ENCODE peak calls at places on chromosomes 5 and 9, in eight cellular contexts. One of them, this sample, is unnamed.
A peak's percentile ranks its signal among the peaks of the same experiment; 100 is the strongest.

GRCh38 chr9:11618241-11618805 is 1005.5 kb upstream of the PTPRD start:
- DNase-seq in RCC 7860: no peak
- DNase-seq in upper lobe of right lung: no peak
- DNase-seq in myocyte: no peak
- DNase-seq in nucleus accumbens: no peak
- DNase-seq in activated naive CD4-positive, alpha-beta T cell: no peak
- DNase-seq in GM20000: no peak
- DNase-seq in stimulated activated CD8-positive, alpha-beta memory T cell treated with anti-CD3 and anti-CD28 coated beads, Interleukin-12 subunit alpha, Interleukin-12 subunit beta, amount 100 ng/mL, for 1 hour: no peak
- DNase-seq in this sample: no peak

GRCh38 chr5:8606231-8606630 is 737.3 kb downstream of the MTRR start:
- DNase-seq in stimulated activated CD8-positive, alpha-beta memory T cell treated with anti-CD3 and anti-CD28 coated beads, Interleukin-12 subunit alpha, Interleukin-12 subunit beta, amount 100 ng/mL, for 1 hour: no peak
- DNase-seq in upper lobe of right lung: no peak
- DNase-seq in activated naive CD4-positive, alpha-beta T cell: no peak
- DNase-seq in myocyte: no peak
- DNase-seq in RCC 7860: no peak
- DNase-seq in nucleus accumbens: no peak
- DNase-seq in GM20000: no peak
- DNase-seq in this sample: no peak

GRCh38 chr9:131633491-131634031 is 88.2 kb downstream of the PRRT1B start:
- DNase-seq in activated naive CD4-positive, alpha-beta T cell: no peak
- DNase-seq in RCC 7860: no peak
- DNase-seq in GM20000: no peak
- DNase-seq in nucleus accumbens: no peak
- DNase-seq in myocyte: peak; percentile 99
- DNase-seq in upper lobe of right lung: no peak
- DNase-seq in stimulated activated CD8-positive, alpha-beta memory T cell treated with anti-CD3 and anti-CD28 coated beads, Interleukin-12 subunit alpha, Interleukin-12 subunit beta, amount 100 ng/mL, for 1 hour: no peak
- DNase-seq in this sample: no peak

GRCh38 chr9:116087751-116088194 is 65.8 kb upstream of the PAPPA start:
- DNase-seq in stimulated activated CD8-positive, alpha-beta memory T cell treated with anti-CD3 and anti-CD28 coated beads, Interleukin-12 subunit alpha, Interleukin-12 subunit beta, amount 100 ng/mL, for 1 hour: no peak
- DNase-seq in upper lobe of right lung: no peak
- DNase-seq in GM20000: no peak
- DNase-seq in myocyte: no peak
- DNase-seq in activated naive CD4-positive, alpha-beta T cell: no peak
- DNase-seq in RCC 7860: peak; percentile 60
- DNase-seq in nucleus accumbens: no peak
- DNase-seq in this sample: no peak

GRCh38 chr5:116444373-116445058 is 130.1 kb downstream of the SEMA6A start:
- DNase-seq in GM20000: no peak
- DNase-seq in myocyte: no peak
- DNase-seq in RCC 7860: no peak
- DNase-seq in nucleus accumbens: no peak
- DNase-seq in activated naive CD4-positive, alpha-beta T cell: no peak
- DNase-seq in stimulated activated CD8-positive, alpha-beta memory T cell treated with anti-CD3 and anti-CD28 coated beads, Interleukin-12 subunit alpha, Interleukin-12 subunit beta, amount 100 ng/mL, for 1 hour: no peak
- DNase-seq in upper lobe of right lung: no peak
- DNase-seq in this sample: no peak

GRCh38 chr5:31864015-31864414 is 225.1 kb downstream of the PDZD2 start:
- DNase-seq in myocyte: no peak
- DNase-seq in GM20000: no peak
- DNase-seq in stimulated activated CD8-positive, alpha-beta memory T cell treated with anti-CD3 and anti-CD28 coated beads, Interleukin-12 subunit alpha, Interleukin-12 subunit beta, amount 100 ng/mL, for 1 hour: no peak
- DNase-seq in nucleus accumbens: no peak
- DNase-seq in upper lobe of right lung: no peak
- DNase-seq in RCC 7860: no peak
- DNase-seq in activated naive CD4-positive, alpha-beta T cell: no peak
- DNase-seq in this sample: no peak

GRCh38 chr5:60386398-60386797 is 313.6 kb downstream of the DEPDC1B start:
- DNase-seq in RCC 7860: no peak
- DNase-seq in upper lobe of right lung: no peak
- DNase-seq in stimulated activated CD8-positive, alpha-beta memory T cell treated with anti-CD3 and anti-CD28 coated beads, Interleukin-12 subunit alpha, Interleukin-12 subunit beta, amount 100 ng/mL, for 1 hour: no peak
- DNase-seq in activated naive CD4-positive, alpha-beta T cell: no peak
- DNase-seq in myocyte: no peak
- DNase-seq in nucleus accumbens: no peak
- DNase-seq in GM20000: no peak
- DNase-seq in this sample: no peak

GRCh38 chr9:93582115-93582514 is 5.7 kb downstream of the PHF2 start:
- DNase-seq in stimulated activated CD8-positive, alpha-beta memory T cell treated with anti-CD3 and anti-CD28 coated beads, Interleukin-12 subunit alpha, Interleukin-12 subunit beta, amount 100 ng/mL, for 1 hour: no peak
- DNase-seq in GM20000: no peak
- DNase-seq in upper lobe of right lung: peak; percentile 76
- DNase-seq in RCC 7860: no peak
- DNase-seq in activated naive CD4-positive, alpha-beta T cell: no peak
- DNase-seq in nucleus accumbens: no peak
- DNase-seq in myocyte: no peak
- DNase-seq in this sample: no peak

GRCh38 chr9:92970467-92970923 is 23.2 kb downstream of the FGD3 start:
- DNase-seq in upper lobe of right lung: peak; percentile 46
- DNase-seq in myocyte: peak; percentile 86
- DNase-seq in stimulated activated CD8-positive, alpha-beta memory T cell treated with anti-CD3 and anti-CD28 coated beads, Interleukin-12 subunit alpha, Interleukin-12 subunit beta, amount 100 ng/mL, for 1 hour: no peak
- DNase-seq in RCC 7860: no peak
- DNase-seq in GM20000: no peak
- DNase-seq in nucleus accumbens: no peak
- DNase-seq in activated naive CD4-positive, alpha-beta T cell: no peak
- DNase-seq in this sample: no peak

GRCh38 chr5:57650360-57651069 is 167.9 kb upstream of the ACTBL2 start:
- DNase-seq in nucleus accumbens: no peak
- DNase-seq in stimulated activated CD8-positive, alpha-beta memory T cell treated with anti-CD3 and anti-CD28 coated beads, Interleukin-12 subunit alpha, Interleukin-12 subunit beta, amount 100 ng/mL, for 1 hour: no peak
- DNase-seq in RCC 7860: peak; percentile 57
- DNase-seq in myocyte: peak; percentile 24
- DNase-seq in upper lobe of right lung: no peak
- DNase-seq in activated naive CD4-positive, alpha-beta T cell: no peak
- DNase-seq in GM20000: peak; percentile 33
- DNase-seq in this sample: peak; percentile 2

GRCh38 chr5:71681282-71681681 is 37.8 kb upstream of the CARTPT start:
- DNase-seq in activated naive CD4-positive, alpha-beta T cell: no peak
- DNase-seq in upper lobe of right lung: no peak
- DNase-seq in stimulated activated CD8-positive, alpha-beta memory T cell treated with anti-CD3 and anti-CD28 coated beads, Interleukin-12 subunit alpha, Interleukin-12 subunit beta, amount 100 ng/mL, for 1 hour: no peak
- DNase-seq in myocyte: no peak
- DNase-seq in nucleus accumbens: no peak
- DNase-seq in GM20000: no peak
- DNase-seq in RCC 7860: peak; percentile 4
- DNase-seq in this sample: no peak

GRCh38 chr9:77838986-77839385 is 190.9 kb upstream of the GNA14 start:
- DNase-seq in RCC 7860: no peak
- DNase-seq in myocyte: no peak
- DNase-seq in stimulated activated CD8-positive, alpha-beta memory T cell treated with anti-CD3 and anti-CD28 coated beads, Interleukin-12 subunit alpha, Interleukin-12 subunit beta, amount 100 ng/mL, for 1 hour: no peak
- DNase-seq in GM20000: no peak
- DNase-seq in activated naive CD4-positive, alpha-beta T cell: no peak
- DNase-seq in upper lobe of right lung: no peak
- DNase-seq in nucleus accumbens: no peak
- DNase-seq in this sample: no peak

GRCh38 chr5:5128766-5129165 is 11.4 kb upstream of the ADAMTS16 start:
- DNase-seq in upper lobe of right lung: no peak
- DNase-seq in activated naive CD4-positive, alpha-beta T cell: no peak
- DNase-seq in nucleus accumbens: no peak
- DNase-seq in RCC 7860: no peak
- DNase-seq in stimulated activated CD8-positive, alpha-beta memory T cell treated with anti-CD3 and anti-CD28 coated beads, Interleukin-12 subunit alpha, Interleukin-12 subunit beta, amount 100 ng/mL, for 1 hour: no peak
- DNase-seq in GM20000: no peak
- DNase-seq in myocyte: no peak
- DNase-seq in this sample: no peak

GRCh38 chr5:102933721-102934459 is 178.8 kb downstream of the PAM start:
- DNase-seq in stimulated activated CD8-positive, alpha-beta memory T cell treated with anti-CD3 and anti-CD28 coated beads, Interleukin-12 subunit alpha, Interleukin-12 subunit beta, amount 100 ng/mL, for 1 hour: no peak
- DNase-seq in GM20000: no peak
- DNase-seq in myocyte: no peak
- DNase-seq in activated naive CD4-positive, alpha-beta T cell: no peak
- DNase-seq in nucleus accumbens: no peak
- DNase-seq in upper lobe of right lung: no peak
- DNase-seq in RCC 7860: no peak
- DNase-seq in this sample: no peak

GRCh38 chr5:180785151-180785781 is 17.3 kb downstream of the MGAT1 start:
- DNase-seq in nucleus accumbens: no peak
- DNase-seq in GM20000: no peak
- DNase-seq in upper lobe of right lung: peak; percentile 66
- DNase-seq in stimulated activated CD8-positive, alpha-beta memory T cell treated with anti-CD3 and anti-CD28 coated beads, Interleukin-12 subunit alpha, Interleukin-12 subunit beta, amount 100 ng/mL, for 1 hour: no peak
- DNase-seq in myocyte: peak; percentile 86
- DNase-seq in RCC 7860: no peak
- DNase-seq in activated naive CD4-positive, alpha-beta T cell: no peak
- DNase-seq in this sample: no peak

GRCh38 chr9:6955251-6955921 is 197.6 kb downstream of the KDM4C start:
- DNase-seq in stimulated activated CD8-positive, alpha-beta memory T cell treated with anti-CD3 and anti-CD28 coated beads, Interleukin-12 subunit alpha, Interleukin-12 subunit beta, amount 100 ng/mL, for 1 hour: no peak
- DNase-seq in myocyte: peak; percentile 32
- DNase-seq in GM20000: peak; percentile 45
- DNase-seq in upper lobe of right lung: no peak
- DNase-seq in nucleus accumbens: no peak
- DNase-seq in RCC 7860: no peak
- DNase-seq in activated naive CD4-positive, alpha-beta T cell: no peak
- DNase-seq in this sample: no peak

GRCh38 chr5:147780924-147781530 is 1.5 kb downstream of the JAKMIP2 start:
- DNase-seq in myocyte: no peak
- DNase-seq in RCC 7860: no peak
- DNase-seq in nucleus accumbens: no peak
- DNase-seq in activated naive CD4-positive, alpha-beta T cell: no peak
- DNase-seq in stimulated activated CD8-positive, alpha-beta memory T cell treated with anti-CD3 and anti-CD28 coated beads, Interleukin-12 subunit alpha, Interleukin-12 subunit beta, amount 100 ng/mL, for 1 hour: no peak
- DNase-seq in upper lobe of right lung: no peak
- DNase-seq in GM20000: no peak
- DNase-seq in this sample: no peak

GRCh38 chr5:168227973-168228615 is 63.4 kb upstream of the WWC1 start:
- DNase-seq in myocyte: no peak
- DNase-seq in nucleus accumbens: no peak
- DNase-seq in RCC 7860: no peak
- DNase-seq in GM20000: peak; percentile 22
- DNase-seq in upper lobe of right lung: no peak
- DNase-seq in stimulated activated CD8-positive, alpha-beta memory T cell treated with anti-CD3 and anti-CD28 coated beads, Interleukin-12 subunit alpha, Interleukin-12 subunit beta, amount 100 ng/mL, for 1 hour: no peak
- DNase-seq in activated naive CD4-positive, alpha-beta T cell: no peak
- DNase-seq in this sample: no peak

GRCh38 chr5:56490971-56491468 is 257.9 kb upstream of the ANKRD55 start:
- DNase-seq in nucleus accumbens: no peak
- DNase-seq in GM20000: no peak
- DNase-seq in stimulated activated CD8-positive, alpha-beta memory T cell treated with anti-CD3 and anti-CD28 coated beads, Interleukin-12 subunit alpha, Interleukin-12 subunit beta, amount 100 ng/mL, for 1 hour: no peak
- DNase-seq in myocyte: no peak
- DNase-seq in RCC 7860: no peak
- DNase-seq in upper lobe of right lung: peak; percentile 78
- DNase-seq in activated naive CD4-positive, alpha-beta T cell: peak; percentile 56
- DNase-seq in this sample: no peak